ENCODE peak calls at places on chromosomes 7 and 10, in seven cellular contexts. Z is activated CD4-positive, CD25-positive, alpha-beta regulatory T cell treated with anti-CD3 and anti-CD28 coated beads, Interleukin-2, amount 50 U/mL, for 72 hours; K is stimulated activated CD8-positive, alpha-beta memory T cell treated with anti-CD3 and anti-CD28 coated beads, Interleukin-2, amount 100 ng/mL, for 1 hour; R is ELF-1; S is caudate nucleus; A is iPS DF 19.7; C is brain microvascular endothelial cell. F is an unnamed sample.

GRCh38 chr7:117781707-117782106 is 91.5 kb downstream of the CTTNBP2 start:
- DNase-seq in A (no peak), C (peak), K (no peak), Z (no peak), R (no peak), S (no peak), F (peak)

GRCh38 chr10:71995880-71996597 is 31.8 kb downstream of the CHST3 start:
- DNase-seq in A (no peak), C (no peak), K (no peak), S (no peak), R (no peak), Z (no peak), F (no peak)

GRCh38 chr7:30134011-30134410 is 775 bp upstream of the MTURN start:
- DNase-seq in K (no peak), C (no peak), R (no peak), Z (no peak), S (no peak), A (no peak), F (no peak)

GRCh38 chr10:29692121-29692539 is 57.4 kb upstream of the SVIL start:
- DNase-seq in K (no peak), R (peak), Z (no peak), A (peak), C (no peak), S (no peak), F (peak)

GRCh38 chr10:103936022-103936421 is 18.0 kb upstream of the STN1 start:
- DNase-seq in C (no peak), A (no peak), R (no peak), K (no peak), S (peak), Z (no peak), F (no peak)

GRCh38 chr7:106426803-106427202 is 142.0 kb upstream of the NAMPT start:
- DNase-seq in R (no peak), C (no peak), S (no peak), K (no peak), A (no peak), Z (no peak), F (no peak)

GRCh38 chr10:124589491-124590006 is 127.9 kb downstream of the LHPP start:
- DNase-seq in S (peak), Z (no peak), A (no peak), C (no peak), K (no peak), R (no peak), F (peak)

GRCh38 chr10:6173203-6173602 is 29.5 kb upstream of the PFKFB3 start:
- DNase-seq in R (peak), S (no peak), A (no peak), Z (peak), K (peak), C (no peak), F (no peak)